ENCODE peak calls at places on chromosomes 11 and 22, in six cellular contexts. M is progenitor cell of endocrine pancreas, K is stromal cell of bone marrow, Z is EH, C is T-helper 9 cell, S is memory B cell. U is an unnamed sample.

GRCh38 chr11:105579111-105579510 is 30.8 kb upstream of the GRIA4 start:
- DNase-seq in C (no peak), K (no peak), S (no peak), Z (no peak), M (no peak), U (no peak)

GRCh38 chr11:8063319-8063718 is 17.7 kb upstream of the TUB start:
- DNase-seq in C (no peak), S (no peak), K (peak), M (no peak), Z (peak), U (peak)

GRCh38 chr22:19174106-19175025 is 4.2 kb downstream of the SLC25A1 start:
- DNase-seq in S (peak), M (no peak), Z (peak), K (peak), C (no peak), U (no peak)

GRCh38 chr22:20024225-20025087 is 3.5 kb downstream of the TANGO2 start:
- DNase-seq in K (no peak), Z (no peak), C (no peak), M (no peak), S (no peak), U (no peak)

GRCh38 chr22:32823024-32823730 is 21.7 kb downstream of the TIMP3 start:
- DNase-seq in M (peak), K (no peak), S (no peak), Z (peak), C (no peak), U (no peak)

GRCh38 chr11:47248304-47248663 is 330 bp downstream of the ACP2 start:
- DNase-seq in C (no peak), S (no peak), Z (peak), K (no peak), M (no peak), U (no peak)

GRCh38 chr11:15139958-15140659 is 25.4 kb downstream of the INSC start:
- DNase-seq in K (no peak), Z (no peak), C (no peak), S (no peak), M (no peak), U (no peak)

GRCh38 chr22:29030618-29031235 is 30.9 kb downstream of the C22orf31 start:
- DNase-seq in S (no peak), C (no peak), Z (peak), K (peak), M (peak), U (peak)

GRCh38 chr22:44815099-44816070 is 63.0 kb downstream of the ARHGAP8 start:
- DNase-seq in K (no peak), S (no peak), M (no peak), C (no peak), Z (no peak), U (no peak)

GRCh38 chr11:33699515-33700424 is 856 bp downstream of the C11orf91 start:
- DNase-seq in K (no peak), C (no peak), S (no peak), Z (peak), M (no peak), U (no peak)

GRCh38 chr11:114348200-114349191 is 51.8 kb downstream of the C11orf71 start:
- DNase-seq in S (peak), K (peak), Z (peak), C (no peak), M (no peak), U (peak)

GRCh38 chr11:76782526-76783293 is 446 bp upstream of the TSKU start:
- DNase-seq in C (no peak), Z (peak), K (peak), S (no peak), M (peak), U (peak)

GRCh38 chr11:9664276-9665171 is 647 bp downstream of the SWAP70 start:
- DNase-seq in S (peak), K (no peak), M (no peak), C (no peak), Z (peak), U (peak)

GRCh38 chr11:75384438-75385080 is 14.8 kb upstream of the RPS3 start:
- DNase-seq in S (peak), K (peak), C (peak), M (peak), Z (peak), U (peak)

GRCh38 chr22:47587361-47587760 is 824.9 kb downstream of the TBC1D22A start:
- DNase-seq in M (no peak), S (no peak), K (no peak), C (no peak), Z (no peak), U (no peak)

GRCh38 chr11:61711493-61711892 is 31.3 kb downstream of the DAGLA start:
- DNase-seq in S (no peak), Z (no peak), C (no peak), K (no peak), M (no peak), U (no peak)

GRCh38 chr22:33909075-33909458 is 11.2 kb downstream of the LARGE1 start:
- DNase-seq in M (no peak), K (no peak), S (no peak), Z (peak), C (no peak), U (no peak)

GRCh38 chr11:87722756-87723599 is 452.3 kb downstream of the RAB38 start:
- DNase-seq in C (no peak), M (no peak), Z (peak), K (peak), S (no peak), U (no peak)

GRCh38 chr11:69567951-69568808 is 72.8 kb upstream of the CCND1 start:
- DNase-seq in C (no peak), S (no peak), Z (peak), K (no peak), M (no peak), U (no peak)

GRCh38 chr11:127003260-127003981 is 2.9 kb upstream of the KIRREL3 start:
- DNase-seq in S (no peak), M (peak), Z (peak), C (no peak), K (no peak), U (no peak)

GRCh38 chr11:21933095-21933494 is 259.8 kb upstream of the ANO5 start:
- DNase-seq in M (no peak), K (no peak), S (no peak), Z (no peak), C (no peak), U (no peak)

GRCh38 chr11:14075118-14075601 is 112.6 kb downstream of the SPON1 start:
- DNase-seq in S (no peak), K (no peak), M (no peak), C (peak), Z (peak), U (no peak)

GRCh38 chr11:111906680-111907079 is 4.9 kb downstream of the CRYAB start:
- DNase-seq in Z (no peak), C (no peak), M (no peak), S (no peak), K (no peak), U (no peak)

GRCh38 chr11:45017329-45017728 is 66.6 kb upstream of the TP53I11 start:
- DNase-seq in S (no peak), C (no peak), Z (no peak), M (no peak), K (no peak), U (no peak)

GRCh38 chr22:34068011-34068410 is 147.7 kb upstream of the LARGE1 start:
- DNase-seq in M (no peak), S (no peak), C (no peak), K (no peak), Z (no peak), U (no peak)

GRCh38 chr22:48690583-48691317 is 1136.9 kb downstream of the BRD1 start:
- DNase-seq in Z (no peak), K (no peak), S (no peak), M (no peak), C (no peak), U (no peak)